ENCODE peak calls at places on chromosomes 7 and 10, in four cellular contexts. Q, B, X and Y are unnamed samples.
A peak's percentile ranks its signal among the peaks of the same experiment; 100 is the strongest.

GRCh38 chr10:121708921-121709625 is 110.8 kb upstream of the FGFR2 start:
- DNase-seq in X (no peak), B (no peak), Q (no peak), Y (no peak)

GRCh38 chr10:21082206-21082605 is 185.1 kb upstream of the NEBL start:
- DNase-seq in B (no peak), Q (no peak), X (no peak), Y (no peak)

GRCh38 chr10:69018613-69019012 is 30.0 kb downstream of the KIFBP start:
- DNase-seq in Q (no peak), X (no peak), B (no peak), Y (no peak)

GRCh38 chr10:11713186-11713743 is 28.9 kb upstream of the ECHDC3 start:
- DNase-seq in B (peak; percentile 28), Q (no peak), X (peak; percentile 18), Y (no peak)

GRCh38 chr10:79375321-79376077 is 28.2 kb downstream of the PPIF start:
- DNase-seq in Q (peak; percentile 16), X (peak; percentile 31), B (no peak), Y (peak; percentile 27)

GRCh38 chr7:46494026-46494425 is 573.0 kb upstream of the IGFBP3 start:
- DNase-seq in X (no peak), Q (no peak), B (no peak), Y (peak; percentile 45)

GRCh38 chr10:119687192-119688032 is 36.2 kb downstream of the BAG3 start:
- DNase-seq in X (no peak), B (no peak), Q (no peak), Y (no peak)

GRCh38 chr10:91210435-91210834 is 10.0 kb upstream of the PCGF5 start:
- DNase-seq in Q (no peak), X (no peak), B (peak; percentile 90), Y (no peak)

GRCh38 chr7:84188811-84189405 is 5.7 kb downstream of the SEMA3A start:
- DNase-seq in X (peak; percentile 10), Q (no peak), B (no peak), Y (peak; percentile 56)

GRCh38 chr7:55476071-55476803 is 96.1 kb downstream of the VOPP1 start:
- DNase-seq in Q (no peak), B (no peak), X (no peak), Y (no peak)

GRCh38 chr10:72310241-72310633 is 36.5 kb downstream of the DDIT4 start:
- DNase-seq in X (no peak), Q (no peak), B (no peak), Y (peak; percentile 77)

GRCh38 chr7:108077714-108078113 is 52.4 kb downstream of the LAMB4 start:
- DNase-seq in Q (no peak), X (no peak), B (no peak), Y (no peak)

GRCh38 chr7:910441-910861 is 34.1 kb downstream of the GET4 start:
- DNase-seq in X (no peak), B (no peak), Q (no peak), Y (no peak)

GRCh38 chr10:72483452-72483851 is 128.7 kb upstream of the DNAJB12 start:
- DNase-seq in X (peak; percentile 98), Q (no peak), B (no peak), Y (peak; percentile 0)

GRCh38 chr7:151431768-151432311 is 8.1 kb downstream of the CRYGN start:
- DNase-seq in Q (no peak), B (no peak), X (no peak), Y (no peak)

GRCh38 chr7:25389489-25390106 is 161.3 kb upstream of the NPVF start:
- DNase-seq in X (peak; percentile 65), B (peak; percentile 29), Q (no peak), Y (peak; percentile 61)

GRCh38 chr10:26780793-26781601 is 79.8 kb downstream of the ABI1 start:
- DNase-seq in X (no peak), B (peak; percentile 67), Q (no peak), Y (peak; percentile 97)

GRCh38 chr10:48683424-48683823 is 1.2 kb upstream of the WDFY4 start:
- DNase-seq in X (no peak), B (no peak), Q (no peak), Y (no peak)

GRCh38 chr7:148501707-148502139 is 88.8 kb upstream of the C7orf33 start:
- DNase-seq in B (peak; percentile 92), Q (no peak), X (no peak), Y (no peak)

GRCh38 chr7:80309971-80310549 is 175.4 kb downstream of the GNAI1 start:
- DNase-seq in X (no peak), B (no peak), Q (no peak), Y (no peak)

DNA sequence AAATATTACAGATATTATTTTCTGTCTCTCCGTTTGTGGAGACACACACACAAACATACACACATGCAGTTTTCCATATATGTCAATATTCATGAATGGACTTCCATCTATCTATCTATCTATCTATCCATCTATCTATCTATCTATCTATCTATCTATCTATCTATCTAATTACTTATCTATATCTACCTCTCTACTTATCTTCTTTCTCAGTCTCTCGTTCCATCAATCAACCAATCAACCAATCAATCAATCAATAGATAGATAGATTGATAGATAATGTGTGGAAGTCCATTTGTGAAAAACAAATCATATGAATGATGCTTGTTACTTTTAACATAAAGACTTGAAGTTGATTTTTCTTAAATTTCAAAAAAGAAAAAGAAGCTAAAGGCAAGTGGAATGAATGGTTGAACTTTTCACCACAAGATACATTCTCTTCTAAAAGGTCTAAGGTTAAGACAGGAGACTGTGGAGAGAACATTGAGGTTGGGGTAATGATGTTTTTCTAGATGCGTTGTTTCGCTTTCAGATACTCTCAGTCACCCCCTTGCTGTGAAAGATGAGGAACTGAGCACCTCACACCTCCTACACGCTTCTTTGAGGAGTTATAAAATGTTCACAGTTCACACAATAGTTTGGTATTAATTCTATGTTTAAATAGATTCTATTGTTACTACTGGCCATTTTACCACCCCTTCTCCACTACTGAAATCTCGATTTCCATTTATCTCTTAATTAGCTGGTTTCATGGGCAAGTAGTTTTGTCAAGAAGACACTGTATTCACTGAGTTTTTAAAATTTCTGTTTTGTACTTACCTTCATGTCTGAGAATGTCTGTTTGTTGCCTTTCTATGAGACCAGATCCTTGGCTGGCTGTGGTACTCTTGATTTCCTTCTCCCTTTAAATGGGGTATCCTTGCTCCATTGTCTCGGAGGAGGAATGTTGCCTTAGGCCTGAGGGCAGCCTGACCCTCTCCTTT is 114.1 kb downstream of the EMX2 start:
- DNase-seq in B (peak; percentile 91), X (no peak), Q (no peak), Y (no peak)
- TF ChIP-seq CTCF in B (peak; percentile 5), X (no peak), Q (no peak), Y (no peak)

GRCh38 chr7:117667456-117667855 is 187.6 kb downstream of the CFTR start:
- DNase-seq in Q (no peak), B (no peak), X (no peak), Y (no peak)

GRCh38 chr7:117673367-117673766 is 193.5 kb downstream of the CFTR start:
- DNase-seq in X (no peak), Q (no peak), B (no peak), Y (no peak)

GRCh38 chr7:117672433-117672832 is 192.6 kb downstream of the CFTR start:
- DNase-seq in X (no peak), Q (no peak), B (no peak), Y (no peak)

GRCh38 chr7:117666689-117667088 is 186.9 kb downstream of the CFTR start:
- DNase-seq in Q (no peak), B (no peak), X (no peak), Y (no peak)

GRCh38 chr7:117669818-117670217 is 190.0 kb downstream of the CFTR start:
- DNase-seq in X (no peak), B (no peak), Q (no peak), Y (no peak)
- TF ChIP-seq CTCF in X (no peak), B (no peak), Q (no peak), Y (no peak)

DNA sequence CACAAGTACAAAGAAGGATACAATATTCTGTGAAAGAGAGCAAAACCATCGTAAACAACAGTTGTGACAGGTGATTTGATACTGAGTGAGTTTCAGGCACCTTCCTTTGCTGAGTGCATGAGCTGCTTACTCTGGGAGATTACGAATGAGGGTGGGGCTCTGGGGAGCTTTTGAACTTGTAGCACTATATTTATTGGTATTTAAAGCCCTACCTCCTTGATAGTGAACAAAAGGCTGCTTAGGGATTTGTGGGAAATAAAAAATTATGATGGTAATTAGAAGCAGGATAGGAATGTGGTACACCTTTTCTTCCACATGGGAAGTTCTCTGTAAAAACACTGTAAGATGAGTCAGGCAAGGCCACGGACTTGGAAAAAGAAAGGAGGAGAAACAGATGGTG is 244.6 kb upstream of the SLC26A5 start:
- DNase-seq in Q (no peak), B (no peak), X (no peak), Y (no peak)
- TF ChIP-seq CTCF in Q (no peak), B (no peak), X (no peak), Y (no peak)

DNA sequence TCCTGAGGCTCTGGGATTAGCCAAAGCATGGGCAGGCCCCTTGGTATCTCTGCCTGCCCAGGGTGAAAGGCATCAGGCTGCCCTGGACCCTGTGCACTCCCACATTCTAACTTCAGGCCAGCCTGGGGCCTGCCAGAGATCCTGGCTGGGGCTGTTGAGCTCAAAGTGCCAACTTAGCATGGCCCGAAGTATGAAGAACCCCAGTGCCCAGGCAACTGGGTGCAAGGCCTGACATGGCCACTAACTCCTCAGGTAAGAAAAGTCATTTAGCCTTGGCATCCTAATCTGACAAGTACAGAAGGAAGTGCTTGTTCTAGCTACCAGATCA is 43.2 kb downstream of the FAM53B start:
- DNase-seq in X (no peak), B (no peak), Q (no peak), Y (no peak)
- TF ChIP-seq CTCF in X (no peak), B (no peak), Q (no peak), Y (no peak)

DNA sequence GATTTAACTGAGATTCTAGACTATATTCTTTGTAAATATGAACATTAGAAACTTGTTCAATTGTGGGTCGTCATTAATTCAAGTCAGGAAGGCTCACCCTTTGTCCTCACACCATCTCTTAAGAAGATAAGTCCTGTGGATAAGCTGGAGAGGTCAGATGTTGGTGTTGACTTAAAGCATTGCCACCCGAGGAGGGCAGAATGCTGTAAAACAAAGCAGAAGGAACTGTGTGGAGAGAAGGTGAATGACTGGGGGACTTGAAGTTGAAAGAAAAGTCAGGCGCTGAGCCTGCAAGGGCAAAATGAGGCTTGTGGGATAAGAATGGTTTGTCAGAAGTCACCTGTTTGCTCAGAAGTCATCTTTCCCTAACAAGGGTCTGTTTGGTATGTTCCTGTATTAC is 9.1 kb downstream of the RPA3 start:
- DNase-seq in X (no peak), B (no peak), Q (no peak), Y (no peak)
- TF ChIP-seq CTCF in X (no peak), B (no peak), Q (no peak), Y (no peak)